ENCODE peak calls at places on chromosomes 7 and 10, in six cellular contexts. E, Z, G, D, B and X are unnamed samples.

GRCh38 chr10:11841375-11841774 is 18.2 kb downstream of the PROSER2 start:
- DNase-seq in E (no peak), Z (no peak), G (no peak), D (no peak), B (no peak), X (no peak)

GRCh38 chr10:930415-931325 is 835 bp downstream of the LARP4B start:
- DNase-seq in E (peak; percentile 55), Z (peak; percentile 8), G (no peak), D (peak; percentile 69), B (peak; percentile 77), X (peak; percentile 43)

GRCh38 chr7:32093415-32094408 is 23.5 kb upstream of the PDE1C start:
- DNase-seq in E (no peak), Z (no peak), G (no peak), D (peak; percentile 88), B (no peak), X (no peak)

GRCh38 chr10:30786131-30786530 is 156.6 kb upstream of the LYZL2 start:
- DNase-seq in E (no peak), Z (no peak), G (no peak), D (no peak), B (no peak), X (no peak)

GRCh38 chr7:116334555-116334954 is 124.2 kb downstream of the TES start:
- DNase-seq in E (no peak), Z (no peak), G (no peak), D (no peak), B (no peak), X (no peak)

GRCh38 chr7:138962561-138963270 is 18.5 kb downstream of the KIAA1549 start:
- DNase-seq in E (no peak), Z (no peak), G (no peak), D (no peak), B (no peak), X (no peak)

GRCh38 chr10:69826789-69827532 is 25.3 kb downstream of the COL13A1 start:
- DNase-seq in E (no peak), Z (no peak), G (no peak), D (no peak), B (no peak), X (no peak)

GRCh38 chr10:46096426-46096825 is 50.4 kb upstream of the MSMB start:
- DNase-seq in E (no peak), Z (no peak), G (no peak), D (no peak), B (no peak), X (no peak)

GRCh38 chr7:97003262-97004236 is 1.8 kb upstream of the DLX6 start:
- DNase-seq in E (no peak), Z (no peak), G (no peak), D (no peak), B (peak; percentile 34), X (no peak)

GRCh38 chr10:60828489-60828852 is 50.2 kb downstream of the CDK1 start:
- DNase-seq in E (no peak), Z (no peak), G (no peak), D (no peak), B (no peak), X (no peak)

GRCh38 chr10:73248259-73248724 is 1.2 kb upstream of the DNAJC9 start:
- DNase-seq in E (no peak), Z (no peak), G (no peak), D (no peak), B (no peak), X (no peak)

GRCh38 chr10:69838418-69838817 is 36.7 kb downstream of the COL13A1 start:
- DNase-seq in E (no peak), Z (no peak), G (no peak), D (no peak), B (no peak), X (peak; percentile 65)

GRCh38 chr10:3763852-3764625 is 21.0 kb downstream of the KLF6 start:
- DNase-seq in E (no peak), Z (no peak), G (no peak), D (no peak), B (no peak), X (no peak)

GRCh38 chr10:86188326-86188725 is 178.3 kb downstream of the GRID1 start:
- DNase-seq in E (no peak), Z (no peak), G (no peak), D (no peak), B (no peak), X (no peak)

GRCh38 chr7:70893422-70893821 is 238.5 kb upstream of the GALNT17 start:
- DNase-seq in E (no peak), Z (no peak), G (no peak), D (no peak), B (no peak), X (no peak)

GRCh38 chr10:22503315-22504090 is 158.2 kb downstream of the SPAG6 start:
- DNase-seq in E (no peak), Z (no peak), G (no peak), D (peak; percentile 31), B (no peak), X (no peak)

GRCh38 chr7:156768698-156769472 is 124.1 kb downstream of the LMBR1 start:
- DNase-seq in E (no peak), Z (no peak), G (no peak), D (no peak), B (no peak), X (no peak)

GRCh38 chr10:118753331-118753730 is 1.4 kb downstream of the CACUL1 start:
- DNase-seq in E (no peak), Z (no peak), G (no peak), D (no peak), B (no peak), X (no peak)

GRCh38 chr7:127832592-127832991 is 180.6 kb downstream of the SND1 start:
- DNase-seq in E (no peak), Z (no peak), G (no peak), D (no peak), B (no peak), X (no peak)

GRCh38 chr7:21960922-21961321 is 15.2 kb upstream of the CDCA7L start:
- DNase-seq in E (no peak), Z (no peak), G (no peak), D (no peak), B (no peak), X (no peak)

GRCh38 chr10:70312972-70313371 is 29.2 kb upstream of the NPFFR1 start:
- DNase-seq in E (no peak), Z (no peak), G (no peak), D (peak; percentile 61), B (no peak), X (peak; percentile 39)

GRCh38 chr7:7176421-7177043 is 5.8 kb upstream of the C1GALT1 start:
- DNase-seq in E (no peak), Z (no peak), G (no peak), D (peak; percentile 56), B (no peak), X (peak; percentile 73)

GRCh38 chr7:135729230-135729629 is 1.2 kb upstream of the SLC13A4 start:
- DNase-seq in E (no peak), Z (no peak), G (no peak), D (no peak), B (no peak), X (no peak)

GRCh38 chr7:50502001-50502684 is 52.0 kb upstream of the FIGNL1 start:
- DNase-seq in E (no peak), Z (no peak), G (no peak), D (peak; percentile 87), B (no peak), X (no peak)

GRCh38 chr7:137635874-137636273 is 210.9 kb downstream of the DGKI start:
- DNase-seq in E (no peak), Z (no peak), G (no peak), D (no peak), B (no peak), X (no peak)

GRCh38 chr7:104900525-104900924 is 113.5 kb upstream of the KMT2E start:
- DNase-seq in E (no peak), Z (no peak), G (no peak), D (no peak), B (no peak), X (no peak)

GRCh38 chr7:125529237-125529636 is 599.6 kb upstream of the POT1 start:
- DNase-seq in E (no peak), Z (no peak), G (no peak), D (no peak), B (no peak), X (no peak)